ENCODE peak calls at places on chromosomes 13 and 19, in four cellular contexts. One of them, this sample, is unnamed.

GRCh38 chr13:111213964-111214726 is 99.0 kb downstream of the ARHGEF7 start:
- DNase-seq in WTC11: no peak
- DNase-seq in K562: no peak
- DNase-seq in HepG2: no peak
- DNase-seq in this sample: no peak

GRCh38 chr13:95643814-95644598 is 500 bp downstream of the DZIP1 start:
- DNase-seq in WTC11: peak
- DNase-seq in K562: no peak
- DNase-seq in HepG2: peak
- DNase-seq in this sample: peak

GRCh38 chr13:96762876-96763275 is 231.4 kb downstream of the OXGR1 start:
- DNase-seq in WTC11: no peak
- DNase-seq in K562: no peak
- DNase-seq in HepG2: no peak
- DNase-seq in this sample: no peak

GRCh38 chr13:30924321-30924720 is 8.1 kb upstream of the TEX26 start:
- DNase-seq in WTC11: no peak
- DNase-seq in K562: no peak
- DNase-seq in HepG2: no peak
- DNase-seq in this sample: no peak

GRCh38 chr13:74662895-74663294 is 528.7 kb upstream of the KLF12 start:
- DNase-seq in WTC11: no peak
- DNase-seq in K562: no peak
- DNase-seq in HepG2: no peak
- DNase-seq in this sample: no peak

GRCh38 chr19:15629003-15629880 is 11.5 kb upstream of the CYP4F3 start:
- DNase-seq in WTC11: peak
- DNase-seq in K562: peak
- DNase-seq in HepG2: peak
- DNase-seq in this sample: peak

GRCh38 chr13:98175823-98176222 is 1.2 kb downstream of the RNF113B start:
- DNase-seq in WTC11: no peak
- DNase-seq in K562: no peak
- DNase-seq in HepG2: no peak
- DNase-seq in this sample: no peak

GRCh38 chr13:110308377-110309158 is 1.5 kb downstream of the COL4A2 start:
- DNase-seq in WTC11: peak
- DNase-seq in K562: no peak
- DNase-seq in HepG2: no peak
- DNase-seq in this sample: no peak

DNA sequence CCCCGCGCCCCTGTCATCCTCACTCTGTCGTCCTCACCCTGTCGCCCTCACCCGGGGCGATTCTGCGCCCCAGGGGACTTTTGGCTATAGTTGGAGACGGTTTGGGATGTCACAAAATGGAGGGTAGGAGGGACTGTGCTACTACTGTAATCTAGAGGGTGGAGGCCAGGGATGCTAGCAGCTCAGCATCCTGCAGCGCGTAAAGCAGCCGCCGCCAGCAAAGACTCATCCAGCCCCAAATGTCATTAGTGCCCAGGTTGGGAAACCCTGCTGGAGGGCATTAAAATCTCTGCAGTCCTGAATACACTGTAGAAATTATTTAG is 362 bp downstream of the ZNF557 start:
- DNase-seq in WTC11: no peak
- DNase-seq in K562: no peak
- DNase-seq in HepG2: no peak
- DNase-seq in this sample: no peak
- TF ChIP-seq ELF4 in WTC11: no peak
- TF ChIP-seq ELF4 in K562: no peak
- TF ChIP-seq ELF4 in HepG2: no peak
- TF ChIP-seq ELF4 in this sample: no peak

DNA sequence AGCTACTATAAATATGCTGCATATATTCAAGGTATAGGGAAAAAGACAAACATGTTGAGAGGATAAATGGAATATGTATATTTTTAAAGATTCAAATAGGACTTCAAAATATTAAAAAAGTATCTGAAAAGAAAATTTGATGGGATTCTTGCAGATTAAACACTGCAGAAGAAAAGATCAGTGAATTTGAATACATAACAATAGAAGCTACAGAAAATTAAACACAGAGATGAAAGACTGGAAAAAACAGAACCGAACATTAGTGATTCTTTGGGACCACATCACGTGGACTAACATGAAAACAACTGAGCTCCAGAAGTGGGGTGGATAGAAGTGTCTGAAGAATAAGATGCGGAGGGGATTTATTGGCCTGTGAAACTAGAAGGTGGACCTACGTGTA is 217.2 kb downstream of the RFC3 start:
- DNase-seq in WTC11: no peak
- DNase-seq in K562: no peak
- DNase-seq in HepG2: no peak
- DNase-seq in this sample: no peak
- TF ChIP-seq ELF4 in WTC11: no peak
- TF ChIP-seq ELF4 in K562: no peak
- TF ChIP-seq ELF4 in HepG2: no peak
- TF ChIP-seq ELF4 in this sample: no peak

GRCh38 chr19:55259540-55260210 is 858 bp upstream of the PPP6R1 start:
- DNase-seq in WTC11: no peak
- DNase-seq in K562: no peak
- DNase-seq in HepG2: no peak
- DNase-seq in this sample: no peak

GRCh38 chr19:55257461-55258411 is 1.1 kb downstream of the PPP6R1 start:
- DNase-seq in WTC11: no peak
- DNase-seq in K562: peak
- DNase-seq in HepG2: no peak
- DNase-seq in this sample: peak

GRCh38 chr19:55256562-55257460 is 2.0 kb downstream of the PPP6R1 start:
- DNase-seq in WTC11: no peak
- DNase-seq in K562: no peak
- DNase-seq in HepG2: peak
- DNase-seq in this sample: no peak

GRCh38 chr19:55258828-55259539 is at the start of gene PPP6R1:
- DNase-seq in WTC11: peak
- DNase-seq in K562: peak
- DNase-seq in HepG2: peak
- DNase-seq in this sample: peak

DNA sequence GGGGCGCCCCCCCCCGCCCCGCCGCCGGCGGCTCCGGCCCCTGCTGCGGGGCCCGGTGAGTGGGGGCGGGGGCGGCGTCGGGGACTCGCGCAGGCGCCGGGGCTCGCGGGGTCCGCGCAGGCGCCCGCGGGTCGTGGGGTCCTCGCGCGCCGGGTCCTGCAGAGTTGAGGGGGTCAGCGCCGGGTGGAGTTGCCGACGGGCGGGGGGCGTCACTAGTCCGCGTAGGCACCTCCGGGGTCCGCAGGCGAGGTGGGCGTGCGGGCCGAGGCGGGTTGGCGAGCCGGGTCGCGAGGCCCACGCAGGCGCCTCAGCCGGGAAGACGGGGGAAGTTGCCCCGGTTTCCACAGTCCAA is 365 bp downstream of the PPP6R1 start:
- DNase-seq in WTC11: no peak
- DNase-seq in K562: peak
- DNase-seq in HepG2: no peak
- DNase-seq in this sample: peak
- TF ChIP-seq ELF4 in WTC11: no peak
- TF ChIP-seq ELF4 in K562: no peak
- TF ChIP-seq ELF4 in HepG2: no peak
- TF ChIP-seq ELF4 in this sample: no peak

DNA sequence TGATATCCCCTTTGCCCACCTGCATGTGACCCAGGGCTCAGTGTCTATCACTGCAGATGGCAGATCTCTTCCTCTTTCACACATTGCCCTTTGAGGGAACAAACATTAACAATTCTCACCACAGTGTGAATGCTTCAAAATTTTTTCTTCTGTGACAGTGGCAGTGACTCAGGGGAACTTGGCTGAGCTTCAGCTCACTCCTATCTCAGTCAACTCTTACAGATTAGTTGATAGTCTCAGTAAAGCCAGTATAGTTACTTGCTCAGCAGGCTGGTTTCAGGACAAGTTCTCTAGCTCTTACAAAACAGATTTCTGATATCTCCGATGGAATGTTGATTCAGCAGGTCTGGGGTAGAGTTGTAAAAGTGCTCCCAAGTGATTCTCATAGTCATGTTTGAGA is 166.9 kb downstream of the DLEU7 start:
- DNase-seq in WTC11: no peak
- DNase-seq in K562: no peak
- DNase-seq in HepG2: no peak
- DNase-seq in this sample: no peak
- TF ChIP-seq ELF4 in WTC11: no peak
- TF ChIP-seq ELF4 in K562: no peak
- TF ChIP-seq ELF4 in HepG2: no peak
- TF ChIP-seq ELF4 in this sample: no peak

DNA sequence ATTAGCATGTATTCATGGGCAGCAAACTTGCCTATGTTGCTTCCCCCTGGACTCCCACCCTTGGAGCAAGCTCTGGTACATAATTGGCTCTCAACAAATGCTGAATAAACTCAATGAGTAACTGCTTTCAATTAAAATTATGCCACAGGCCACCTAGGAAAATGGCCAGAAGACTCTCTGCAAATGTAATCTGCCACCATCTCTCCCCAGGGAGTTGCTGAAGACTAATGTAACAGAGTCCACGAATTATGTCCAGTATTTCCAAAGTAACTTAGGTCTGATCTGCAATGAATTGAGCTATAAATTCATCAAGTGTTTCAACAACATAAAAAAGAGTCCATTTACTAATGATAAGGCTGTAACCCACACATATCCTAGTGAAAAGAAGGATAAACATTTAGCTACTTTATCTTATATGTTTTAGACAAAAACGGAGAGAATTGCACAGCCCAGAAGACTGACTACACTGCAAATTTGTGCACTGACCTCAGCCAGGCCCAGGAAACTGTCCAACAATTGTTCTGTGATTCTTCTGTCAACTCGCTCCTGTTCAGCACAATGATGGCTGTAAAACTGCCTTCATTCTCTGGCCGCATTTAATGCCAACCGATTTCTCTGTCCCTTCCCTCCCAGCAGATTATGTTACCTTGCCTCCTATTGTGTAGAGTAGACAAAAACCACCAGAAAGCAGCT is 808.6 kb upstream of the ARGLU1 start:
- DNase-seq in WTC11: no peak
- DNase-seq in K562: no peak
- DNase-seq in HepG2: no peak
- DNase-seq in this sample: no peak
- TF ChIP-seq ELF4 in WTC11: no peak
- TF ChIP-seq ELF4 in K562: no peak
- TF ChIP-seq ELF4 in HepG2: no peak
- TF ChIP-seq ELF4 in this sample: no peak